ENCODE peak calls at places on chromosomes 3 and 15, in seven cellular contexts. X is uterus, S is cardiac fibroblast, F is HL-60, R is endodermal cell, C is fibroblast of lung, I is lower lobe of right lung. N is an unnamed sample.

GRCh38 chr3:143672396-143673165 is 175.7 kb downstream of the SLC9A9 start:
- DNase-seq in F (no peak), R (no peak), X (no peak), C (no peak), S (no peak), I (no peak), N (no peak)

GRCh38 chr15:77975332-77976119 is 102.0 kb downstream of the TBC1D2B start:
- DNase-seq in X (no peak), I (no peak), C (peak; percentile 62), R (no peak), S (no peak), F (no peak), N (no peak)

GRCh38 chr3:82103241-82103640 is 341.8 kb upstream of the GBE1 start:
- DNase-seq in X (no peak), R (no peak), C (no peak), S (no peak), F (no peak), I (no peak), N (no peak)

GRCh38 chr15:38683382-38684242 is 119.0 kb upstream of the RASGRP1 start:
- DNase-seq in F (no peak), R (peak; percentile 80), S (peak; percentile 69), C (peak; percentile 55), I (peak; percentile 53), X (no peak), N (peak; percentile 73)

GRCh38 chr3:32685604-32686185 is 707 bp downstream of the CNOT10 start:
- DNase-seq in C (peak; percentile 23), R (no peak), X (no peak), I (no peak), S (peak; percentile 27), F (no peak), N (peak; percentile 36)

GRCh38 chr3:65490132-65490531 is 548.6 kb downstream of the MAGI1 start:
- DNase-seq in C (no peak), I (no peak), F (no peak), S (no peak), R (no peak), X (no peak), N (no peak)

GRCh38 chr3:194225988-194226663 is 90.2 kb downstream of the HES1 start:
- DNase-seq in F (no peak), C (no peak), X (no peak), I (no peak), S (no peak), R (peak; percentile 32), N (no peak)

GRCh38 chr3:102053375-102053989 is 204.2 kb downstream of the NFKBIZ start:
- DNase-seq in S (peak; percentile 30), I (no peak), F (no peak), X (no peak), R (no peak), C (peak; percentile 37), N (peak; percentile 59)

GRCh38 chr3:140416686-140417085 is 261.2 kb upstream of the TRIM42 start:
- DNase-seq in R (no peak), X (no peak), F (no peak), S (no peak), I (no peak), C (no peak), N (no peak)

GRCh38 chr15:70810916-70811578 is 42.9 kb downstream of the LARP6 start:
- DNase-seq in I (no peak), S (no peak), F (no peak), C (no peak), X (no peak), R (peak; percentile 40), N (no peak)

GRCh38 chr3:27533718-27534578 is 49.8 kb upstream of the SLC4A7 start:
- DNase-seq in X (peak; percentile 64), R (peak; percentile 94), I (no peak), C (peak; percentile 95), F (no peak), S (peak; percentile 95), N (peak; percentile 93)

GRCh38 chr3:132753946-132754345 is 31.7 kb upstream of the NPHP3 start:
- DNase-seq in I (no peak), F (no peak), C (no peak), X (no peak), R (no peak), S (no peak), N (no peak)

GRCh38 chr3:42906905-42907183 is 902 bp downstream of the ZNF662 start:
- DNase-seq in I (no peak), S (no peak), F (no peak), X (no peak), C (no peak), R (no peak), N (no peak)

DNA sequence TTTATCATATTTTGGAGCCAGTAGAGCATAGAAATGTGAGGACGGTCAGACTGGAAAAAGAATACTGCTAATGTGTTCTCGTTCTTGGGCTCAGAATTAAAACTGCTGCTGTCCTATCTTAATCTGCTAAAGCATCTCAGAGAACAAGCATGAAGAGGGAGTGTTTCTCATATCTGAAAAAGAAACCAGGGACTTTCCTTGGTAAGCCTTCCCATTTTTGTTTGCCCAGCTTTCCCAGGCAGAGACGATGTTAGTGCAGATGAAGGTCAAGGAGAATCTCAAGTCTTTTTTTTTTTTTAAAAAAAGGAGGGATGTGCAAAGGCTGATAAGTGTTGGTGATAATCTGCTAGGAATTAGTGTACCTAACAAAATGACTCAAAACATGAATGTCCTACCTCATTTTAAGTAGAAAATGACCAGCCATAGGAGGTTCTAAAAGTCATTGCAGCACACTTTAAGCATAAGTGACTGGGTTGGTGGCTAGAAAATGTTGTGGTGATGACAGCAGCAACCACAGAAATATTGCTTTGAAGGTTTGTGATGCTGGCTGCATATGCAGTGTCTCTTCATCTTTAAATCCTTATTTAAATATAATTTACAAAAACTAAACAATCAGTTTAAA is 55.1 kb downstream of the CMSS1 start:
- DNase-seq in I (no peak), C (no peak), R (no peak), S (peak; percentile 29), F (no peak), X (no peak), N (peak; percentile 64)
- H3K4me3 ChIP-seq in I (peak overlapping the region; percentile 65), C (peak overlapping the region; percentile 96), R (no peak overlapping the region), S (peak overlapping the region; percentile 71), F (no peak overlapping the region), X (peak overlapping the region; percentile 84), N (peak overlapping the region; percentile 86)

DNA sequence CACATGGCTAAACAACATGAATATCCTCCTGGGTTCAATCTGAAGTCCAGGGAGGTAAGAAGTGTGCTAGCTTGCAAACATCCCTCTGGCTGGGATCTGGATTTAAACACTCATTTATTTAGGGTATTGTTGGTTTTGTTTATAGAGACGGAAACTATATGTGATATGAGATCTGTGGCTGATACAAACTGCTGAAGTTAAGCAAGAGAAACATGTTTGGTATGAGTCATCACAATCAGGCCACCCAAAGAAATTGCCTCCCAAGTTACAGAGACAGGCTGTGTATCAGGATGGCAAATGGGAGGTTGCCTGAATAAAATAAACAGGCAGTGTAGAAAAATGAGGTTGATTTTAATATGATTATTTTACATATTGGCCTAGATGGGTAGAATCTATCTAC is 562.1 kb downstream of the IGSF11 start:
- DNase-seq in R (no peak), S (peak; percentile 1), C (peak; percentile 52), X (no peak), F (no peak), I (no peak), N (no peak)
- TF ChIP-seq CTCF in R (no peak), S (no peak), C (no peak), X (no peak), F (no peak), I (no peak), N (no peak)

GRCh38 chr3:71443332-71443731 is 140.2 kb downstream of the FOXP1 start:
- DNase-seq in C (no peak), I (no peak), X (no peak), R (no peak), S (no peak), F (no peak), N (no peak)

GRCh38 chr3:71444028-71444860 is 139.3 kb downstream of the FOXP1 start:
- DNase-seq in F (peak; percentile 65), X (no peak), S (peak; percentile 56), C (peak; percentile 60), I (peak; percentile 80), R (no peak), N (peak; percentile 81)

GRCh38 chr3:71446260-71446659 is 137.3 kb downstream of the FOXP1 start:
- DNase-seq in C (no peak), F (no peak), I (no peak), X (no peak), R (no peak), S (no peak), N (no peak)

GRCh38 chr3:71446734-71447133 is 136.8 kb downstream of the FOXP1 start:
- DNase-seq in I (no peak), C (no peak), R (no peak), X (no peak), F (no peak), S (no peak), N (no peak)

DNA sequence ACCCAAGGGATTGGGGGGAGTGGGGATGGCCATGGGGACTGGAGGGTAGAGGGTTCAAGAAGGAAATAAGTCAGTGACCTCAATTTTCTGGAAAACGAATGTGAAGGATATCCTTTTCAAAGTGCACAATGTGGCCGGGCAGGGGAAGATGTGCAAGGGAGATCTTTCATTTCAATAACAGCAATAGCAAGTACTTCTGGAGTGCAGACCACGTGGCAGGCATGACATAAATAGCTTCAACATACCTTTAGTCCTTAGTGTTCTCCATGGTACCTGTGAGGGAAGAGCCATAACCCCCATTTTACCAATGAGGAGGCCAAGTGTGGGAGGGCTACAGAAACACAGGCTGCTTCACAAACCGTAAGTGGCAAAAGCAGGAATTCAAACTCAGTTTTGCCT is 138.7 kb downstream of the FOXP1 start:
- DNase-seq in R (no peak), X (no peak), C (no peak), I (no peak), S (no peak), F (no peak), N (no peak)
- H3K4me3 ChIP-seq in R (no peak overlapping the region), X (no peak overlapping the region), C (no peak overlapping the region), I (no peak overlapping the region), S (no peak overlapping the region), F (no peak overlapping the region), N (no peak overlapping the region)

GRCh38 chr15:90638241-90638691 is 78.9 kb upstream of the BLM start:
- DNase-seq in R (no peak), C (no peak), I (peak; percentile 37), F (no peak), X (no peak), S (no peak), N (no peak)

GRCh38 chr15:90640862-90641261 is 76.3 kb upstream of the BLM start:
- DNase-seq in F (no peak), R (no peak), C (no peak), S (no peak), I (peak; percentile 13), X (no peak), N (no peak)

GRCh38 chr15:90641581-90642463 is 75.3 kb upstream of the BLM start:
- DNase-seq in C (no peak), F (no peak), X (no peak), R (no peak), I (peak; percentile 11), S (no peak), N (no peak)

GRCh38 chr15:90637693-90638092 is 79.5 kb upstream of the BLM start:
- DNase-seq in I (peak; percentile 24), C (no peak), R (no peak), F (no peak), X (no peak), S (no peak), N (no peak)

DNA sequence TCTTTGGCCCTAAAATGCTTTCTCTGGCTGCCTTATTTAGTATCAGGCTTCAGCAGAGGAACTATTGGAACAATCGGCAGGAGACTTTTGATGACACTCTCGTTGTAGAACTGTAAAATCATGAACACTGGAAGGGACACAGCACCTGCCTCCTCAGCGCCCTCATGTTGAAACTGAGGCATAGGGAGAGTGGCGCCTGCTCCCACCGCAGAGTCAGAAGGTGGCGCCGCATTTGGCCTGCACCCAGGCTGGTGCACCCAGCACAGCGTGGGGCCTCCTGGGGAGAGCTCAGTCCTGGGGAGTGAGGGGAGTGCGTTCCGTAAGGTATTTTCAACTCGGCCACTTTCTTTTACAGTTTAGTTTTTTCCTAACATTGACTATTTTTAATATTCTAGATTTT is 78.2 kb upstream of the BLM start:
- DNase-seq in R (no peak), F (no peak), C (no peak), X (no peak), I (no peak), S (no peak), N (no peak)
- TF ChIP-seq CTCF in R (peak; percentile 26), F (no peak), C (no peak), X (no peak), I (no peak), S (no peak), N (no peak)